ENCODE peak calls at places on chromosomes 4 and X, in six cellular contexts. O is tibial artery, C is endodermal cell, A is BE2C, X is GM13976, E is A549. P is an unnamed sample.
A peak's percentile ranks its signal among the peaks of the same experiment; 100 is the strongest.

GRCh38 chr4:67871867-67872266 is 11.9 kb downstream of the TMPRSS11D start:
- DNase-seq in X (peak; percentile 32), C (no peak), O (no peak), A (no peak), E (peak; percentile 25), P (peak; percentile 64)

GRCh38 chr4:75881476-75881875 is 20.8 kb downstream of the PPEF2 start:
- DNase-seq in O (no peak), C (no peak), X (no peak), E (no peak), A (no peak), P (no peak)

GRCh38 chr4:74754218-74754617 is 40.1 kb downstream of the BTC start:
- DNase-seq in C (no peak), X (peak; percentile 17), A (no peak), O (no peak), E (no peak), P (no peak)

GRCh38 chr4:67393699-67394281 is 151.5 kb downstream of the CENPC start:
- DNase-seq in E (peak; percentile 44), O (no peak), A (peak; percentile 28), C (no peak), X (peak; percentile 16), P (peak; percentile 61)

GRCh38 chr4:83961575-83961974 is 425.7 kb downstream of the GPAT3 start:
- DNase-seq in A (no peak), C (no peak), E (peak; percentile 21), X (no peak), O (no peak), P (peak; percentile 34)

GRCh38 chr4:176205299-176205698 is 9.9 kb upstream of the SPATA4 start:
- DNase-seq in X (no peak), E (no peak), A (no peak), O (no peak), C (peak; percentile 64), P (no peak)

GRCh38 chr4:123783091-123783765 is 386.6 kb downstream of the SPRY1 start:
- DNase-seq in C (no peak), O (no peak), A (no peak), E (no peak), X (no peak), P (peak; percentile 39)

GRCh38 chr4:129140521-129140920 is 44.6 kb downstream of the C4orf33 start:
- DNase-seq in O (no peak), E (no peak), C (no peak), A (no peak), X (no peak), P (peak; percentile 18)

GRCh38 chr4:92241094-92241493 is 62.7 kb upstream of the GRID2 start:
- DNase-seq in C (no peak), X (no peak), A (no peak), E (no peak), O (no peak), P (no peak)

GRCh38 chr4:76614589-76614988 is 179.6 kb downstream of the SHROOM3 start:
- DNase-seq in C (no peak), E (no peak), A (no peak), X (no peak), O (no peak), P (peak; percentile 56)

GRCh38 chr4:121192500-121192899 is 28.4 kb upstream of the TNIP3 start:
- DNase-seq in E (peak; percentile 18), A (no peak), O (no peak), X (no peak), C (peak; percentile 54), P (peak; percentile 49)

DNA sequence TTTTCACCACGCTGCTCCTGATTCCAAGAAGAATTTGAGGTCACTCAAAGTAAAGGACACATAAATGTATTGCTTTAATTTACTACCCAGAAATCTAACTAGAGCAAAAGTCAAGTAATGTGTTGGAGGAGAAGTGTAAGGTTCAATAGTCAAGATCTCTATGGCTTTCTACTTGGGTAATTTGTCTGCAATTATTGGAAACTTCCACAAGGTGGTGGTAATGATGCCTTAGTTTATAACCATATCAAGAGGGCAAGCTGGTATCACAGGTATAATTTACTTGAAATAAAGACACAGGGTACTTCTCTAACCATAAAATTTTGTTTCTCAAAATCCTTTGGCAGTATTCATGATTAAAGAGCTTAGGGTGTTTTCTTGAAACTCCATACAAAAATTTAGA is 10.2 kb upstream of the GRIA3 start:
- DNase-seq in X (peak; percentile 13), C (no peak), O (no peak), A (no peak), E (peak; percentile 32), P (no peak)
- TF ChIP-seq CTCF in X (peak; percentile 13), C (peak; percentile 69), O (no peak), A (peak; percentile 17), E (peak; percentile 19), P (peak; percentile 13)

GRCh38 chr4:155207534-155208257 is 740 bp upstream of the NPY2R start:
- DNase-seq in O (no peak), A (peak; percentile 77), E (peak; percentile 65), X (no peak), C (peak; percentile 88), P (peak; percentile 7)

GRCh38 chr4:155208258-155209054 is at the start of gene NPY2R:
- DNase-seq in O (no peak), A (peak; percentile 90), E (peak; percentile 6), X (no peak), C (peak; percentile 91), P (no peak)
- TF ChIP-seq CTCF in O (no peak), A (peak; percentile 78), E (peak; percentile 17), X (no peak), C (peak; percentile 81), P (peak; percentile 11)

GRCh38 chr4:133151681-133152329 is 2.7 kb downstream of the PCDH10 start:
- DNase-seq in X (peak; percentile 24), C (peak; percentile 87), E (peak; percentile 3), A (peak; percentile 90), O (peak; percentile 66), P (peak; percentile 46)
- TF ChIP-seq CTCF in X (no peak), C (peak; percentile 81), E (no peak), A (peak; percentile 65), O (peak; percentile 24), P (peak; percentile 37)

GRCh38 chr4:8910100-8910821 is 38.6 kb upstream of the HMX1 start:
- DNase-seq in E (no peak), X (peak; percentile 15), O (peak; percentile 51), A (no peak), C (peak; percentile 32), P (no peak)
- TF ChIP-seq CTCF in E (no peak), X (no peak), O (no peak), A (no peak), C (no peak), P (no peak)

GRCh38 chrX:151153086-151153485 is 23.3 kb upstream of the GPR50 start:
- DNase-seq in X (no peak), C (peak; percentile 78), O (no peak), A (peak; percentile 36), E (peak; percentile 25), P (peak; percentile 24)
- TF ChIP-seq CTCF in X (no peak), C (peak; percentile 58), O (no peak), A (peak; percentile 29), E (peak; percentile 22), P (peak; percentile 43)

GRCh38 chr4:132332932-132333722 is 816.0 kb upstream of the PCDH10 start:
- DNase-seq in O (no peak), X (no peak), C (no peak), E (peak; percentile 16), A (no peak), P (peak; percentile 30)
- TF ChIP-seq CTCF in O (no peak), X (no peak), C (peak; percentile 78), E (peak; percentile 15), A (peak; percentile 65), P (peak; percentile 39)

P was measured in astrocyte of the spinal cord.